ENCODE peak calls at places on chromosome 16, in eight cellular contexts. P is A549, R is GM06990, I is cardiac fibroblast, N is HL-60, D is retinal pigment epithelial cell, G is Peyer's patch, K is thoracic aorta. O is an unnamed sample.

GRCh38 chr16:54493076-54493475 is 206.5 kb upstream of the IRX3 start:
- DNase-seq in K (no peak), D (peak), G (no peak), N (no peak), I (peak), P (no peak), R (no peak), O (no peak)

GRCh38 chr16:73214825-73215481 is 167.0 kb upstream of the ZFHX3 start:
- DNase-seq in P (no peak), K (no peak), N (no peak), D (peak), G (no peak), I (peak), R (no peak), O (no peak)

GRCh38 chr16:22323173-22323997 is 26.2 kb downstream of the POLR3E start:
- DNase-seq in D (no peak), I (no peak), K (no peak), G (no peak), N (no peak), R (no peak), P (no peak), O (no peak)

GRCh38 chr16:72455743-72456659 is 284.0 kb upstream of the PMFBP1 start:
- DNase-seq in N (peak), R (no peak), G (no peak), D (no peak), I (no peak), K (no peak), P (no peak), O (no peak)

GRCh38 chr16:56262148-56262878 is 71.0 kb downstream of the GNAO1 start:
- DNase-seq in P (no peak), N (no peak), G (no peak), D (no peak), K (no peak), I (no peak), R (no peak), O (no peak)

GRCh38 chr16:89720520-89720858 is 209 bp downstream of the VPS9D1 start:
- DNase-seq in N (no peak), G (peak), D (no peak), R (no peak), K (no peak), I (no peak), P (no peak), O (no peak)

GRCh38 chr16:88402551-88402950 is 19.8 kb downstream of the ZNF469 start:
- DNase-seq in D (no peak), G (no peak), P (no peak), N (no peak), R (no peak), I (no peak), K (no peak), O (no peak)

GRCh38 chr16:17591655-17592405 is 121.1 kb upstream of the XYLT1 start:
- DNase-seq in P (no peak), I (no peak), R (no peak), D (no peak), K (no peak), G (no peak), N (no peak), O (no peak)

GRCh38 chr16:78775161-78775561 is 675.7 kb downstream of the WWOX start:
- DNase-seq in N (no peak), R (peak), D (no peak), K (no peak), G (no peak), I (no peak), P (no peak), O (peak)

GRCh38 chr16:85718153-85718477 is 29.4 kb upstream of the GINS2 start:
- DNase-seq in I (no peak), N (no peak), R (no peak), G (no peak), P (no peak), D (no peak), K (no peak), O (no peak)
- TF ChIP-seq CTCF in I (no peak), N (no peak), R (no peak), G (no peak), P (no peak), D (no peak), K (no peak), O (no peak)

GRCh38 chr16:1299868-1300203 is 9.6 kb upstream of the UBE2I start:
- DNase-seq in I (no peak), G (no peak), K (no peak), D (no peak), P (no peak), N (no peak), R (no peak), O (no peak)

GRCh38 chr16:1297413-1297773 is 12.0 kb upstream of the UBE2I start:
- DNase-seq in G (no peak), R (no peak), N (no peak), D (no peak), P (no peak), K (no peak), I (no peak), O (no peak)

GRCh38 chr16:1298406-1298805 is 11.0 kb upstream of the UBE2I start:
- DNase-seq in N (no peak), D (no peak), I (no peak), K (no peak), R (no peak), G (no peak), P (no peak), O (no peak)

GRCh38 chr16:1300664-1301476 is 8.6 kb upstream of the UBE2I start:
- DNase-seq in K (no peak), I (peak), P (peak), G (peak), D (no peak), N (peak), R (peak), O (peak)

DNA sequence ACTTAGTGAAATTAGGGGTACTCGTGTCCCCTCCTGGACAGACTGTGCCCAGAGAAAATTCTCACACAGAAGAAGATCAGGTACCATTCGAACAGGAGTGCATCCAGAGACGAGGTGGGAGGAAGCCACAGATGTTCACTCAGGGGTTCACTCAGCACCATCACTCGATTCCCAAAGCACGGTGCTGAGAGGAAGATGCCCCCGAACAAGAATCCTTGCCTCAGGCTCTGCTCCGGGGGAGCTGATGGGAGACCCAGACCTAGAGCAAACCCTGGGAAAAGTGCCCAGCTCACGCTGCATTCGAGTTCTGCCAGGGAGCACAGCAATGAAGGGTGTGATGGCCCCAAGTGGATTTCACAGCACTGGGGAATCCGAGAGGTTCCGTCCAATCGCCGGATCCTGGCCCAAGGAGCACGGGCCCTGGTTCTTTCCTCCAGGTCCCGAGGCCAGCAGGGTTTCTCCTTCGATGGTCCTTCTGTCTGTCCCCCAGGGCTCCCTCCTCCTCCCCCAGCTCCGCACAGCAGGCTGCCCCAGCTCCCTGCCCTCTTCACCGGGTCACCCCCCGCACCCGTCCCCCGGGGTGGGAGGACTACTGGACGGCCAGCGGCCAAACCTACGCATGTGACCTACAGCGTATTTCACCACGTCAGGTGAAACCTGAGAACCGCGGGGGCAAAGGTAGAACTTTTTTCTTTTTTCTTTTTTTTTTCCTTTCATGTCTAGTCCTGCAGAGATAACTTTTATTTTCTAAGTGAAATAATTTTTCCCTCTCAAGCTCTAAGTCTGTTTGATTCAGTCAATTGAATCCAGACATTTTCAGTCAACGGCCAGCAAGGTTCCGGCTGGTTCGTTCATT is 10.2 kb upstream of the UBE2I start:
- DNase-seq in P (no peak), N (no peak), R (no peak), I (no peak), G (no peak), D (no peak), K (no peak), O (no peak)
- H3K4me3 ChIP-seq in P (no peak), N (no peak), R (no peak), I (no peak), G (no peak), D (no peak), K (no peak), O (no peak)

GRCh38 chr16:67483150-67483549 is at the start of gene AGRP:
- DNase-seq in P (no peak), K (no peak), I (no peak), D (no peak), G (no peak), N (no peak), R (no peak), O (no peak)

GRCh38 chr16:67483731-67484525 is 581 bp upstream of the AGRP start:
- DNase-seq in R (no peak), D (no peak), I (no peak), P (no peak), G (no peak), K (no peak), N (no peak), O (no peak)

GRCh38 chr16:67480833-67481560 is at the start of gene ATP6V0D1:
- DNase-seq in R (peak), N (peak), I (peak), P (peak), G (peak), K (peak), D (peak), O (peak)

GRCh38 chr16:67482260-67482924 is 955 bp downstream of the AGRP start:
- DNase-seq in K (no peak), G (no peak), I (no peak), R (no peak), D (no peak), N (no peak), P (no peak), O (peak)

DNA sequence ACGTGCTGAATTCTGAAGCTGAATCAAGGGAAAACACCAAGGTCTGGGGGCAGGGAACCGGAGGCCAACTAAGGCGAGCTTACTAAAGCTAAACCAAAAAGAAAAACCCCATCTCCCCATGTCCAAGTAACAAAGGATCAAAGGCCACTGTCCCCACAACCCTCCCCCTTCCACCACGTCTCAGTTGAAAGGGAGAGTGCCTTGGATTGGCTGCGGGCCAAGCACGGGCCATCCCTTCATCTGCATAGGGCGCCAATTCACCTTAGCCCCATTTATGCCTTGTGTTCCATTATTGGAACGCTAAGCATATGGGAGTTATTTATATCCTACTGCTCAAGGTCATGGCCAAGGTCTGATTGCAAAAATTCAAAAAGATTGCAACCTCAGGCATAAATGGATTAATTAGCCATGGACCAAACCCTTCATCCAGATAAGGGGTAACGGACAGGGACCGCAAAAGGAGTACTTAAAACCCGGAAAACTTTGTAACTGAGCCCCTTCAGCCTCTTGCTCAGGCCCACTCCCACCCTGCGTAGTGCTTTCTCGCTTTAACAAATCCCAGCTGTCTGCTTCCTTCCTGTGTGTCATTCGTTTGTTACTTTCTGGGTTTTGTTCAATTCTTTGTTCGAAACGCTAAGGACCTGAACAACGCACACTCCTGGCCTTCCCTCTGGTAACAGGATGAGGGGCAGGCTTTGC is 753 bp upstream of the ATP6V0D1 start:
- DNase-seq in D (no peak), G (peak), R (no peak), I (peak), K (no peak), N (peak), P (no peak), O (peak)
- TF ChIP-seq CTCF in D (no peak), G (no peak), R (no peak), I (no peak), K (no peak), N (no peak), P (no peak), O (no peak)

GRCh38 chr16:14565688-14566025 is 64.4 kb downstream of the PARN start:
- DNase-seq in D (no peak), N (no peak), R (no peak), P (no peak), G (no peak), K (no peak), I (no peak), O (no peak)

GRCh38 chr16:14562691-14563491 is 67.2 kb downstream of the PARN start:
- DNase-seq in K (no peak), I (peak), P (peak), G (peak), N (no peak), D (peak), R (no peak), O (no peak)

GRCh38 chr16:14566599-14566998 is 63.5 kb downstream of the PARN start:
- DNase-seq in P (no peak), N (no peak), I (no peak), K (no peak), D (no peak), R (no peak), G (no peak), O (no peak)

GRCh38 chr16:14564323-14564722 is 65.7 kb downstream of the PARN start:
- DNase-seq in R (no peak), N (no peak), G (peak), I (no peak), K (no peak), D (no peak), P (no peak), O (no peak)

GRCh38 chr16:14564881-14565687 is 65.0 kb downstream of the PARN start:
- DNase-seq in N (no peak), P (no peak), D (no peak), I (peak), R (no peak), G (no peak), K (no peak), O (no peak)
- H3K4me3 ChIP-seq in N (no peak), P (peak), D (no peak), I (no peak), R (no peak), G (no peak), K (no peak), O (no peak)

GRCh38 chr16:85211247-85211910 is 99.1 kb upstream of the CIBAR2 start:
- DNase-seq in N (no peak), I (peak), P (no peak), K (no peak), R (no peak), G (no peak), D (no peak), O (no peak)
- TF ChIP-seq CTCF in N (no peak), I (no peak), P (no peak), K (no peak), R (no peak), G (no peak), D (no peak), O (no peak)

DNA sequence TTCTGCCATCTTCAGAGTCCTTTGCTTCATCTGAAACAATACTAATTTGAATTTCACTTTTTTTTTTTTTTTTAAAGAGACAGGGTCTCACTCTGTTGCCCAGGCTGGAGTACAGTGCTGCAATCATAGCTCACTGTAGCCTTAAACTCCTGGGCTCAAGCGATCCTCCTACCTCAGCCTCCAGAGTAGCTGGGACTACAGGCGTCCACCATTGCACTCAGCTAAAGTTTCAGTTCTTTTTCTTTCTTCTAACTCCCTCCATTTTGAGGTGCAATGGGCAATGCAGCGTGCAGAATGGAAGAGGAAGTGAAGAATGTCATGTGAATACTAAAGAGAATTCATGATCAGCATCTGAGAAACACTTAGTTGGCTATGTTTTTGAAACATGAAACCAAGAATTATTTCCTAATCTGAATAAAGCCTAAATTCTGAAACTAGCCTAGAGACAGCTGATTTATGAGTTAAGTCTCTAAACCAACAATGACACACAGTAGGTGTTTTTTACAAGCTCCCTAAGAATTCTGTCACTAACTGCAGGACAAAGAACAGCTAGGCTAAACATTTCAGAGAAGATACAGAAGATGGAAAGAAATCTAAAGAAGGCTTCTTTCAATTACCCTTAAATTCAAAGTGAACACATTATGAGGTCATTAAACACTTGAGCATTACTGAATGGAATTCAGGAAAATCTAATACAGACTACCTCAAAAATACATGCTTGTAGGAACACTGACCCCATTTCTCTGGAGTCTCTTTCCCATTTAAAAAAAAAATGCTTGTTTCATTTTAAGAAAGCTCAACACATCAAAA is 21.0 kb downstream of the SNN start:
- DNase-seq in K (no peak), R (peak), G (no peak), N (peak), I (no peak), D (no peak), P (no peak), O (peak)
- H3K4me3 ChIP-seq in K (no peak), R (no peak), G (no peak), N (no peak), I (no peak), D (no peak), P (no peak), O (no peak)

DNA sequence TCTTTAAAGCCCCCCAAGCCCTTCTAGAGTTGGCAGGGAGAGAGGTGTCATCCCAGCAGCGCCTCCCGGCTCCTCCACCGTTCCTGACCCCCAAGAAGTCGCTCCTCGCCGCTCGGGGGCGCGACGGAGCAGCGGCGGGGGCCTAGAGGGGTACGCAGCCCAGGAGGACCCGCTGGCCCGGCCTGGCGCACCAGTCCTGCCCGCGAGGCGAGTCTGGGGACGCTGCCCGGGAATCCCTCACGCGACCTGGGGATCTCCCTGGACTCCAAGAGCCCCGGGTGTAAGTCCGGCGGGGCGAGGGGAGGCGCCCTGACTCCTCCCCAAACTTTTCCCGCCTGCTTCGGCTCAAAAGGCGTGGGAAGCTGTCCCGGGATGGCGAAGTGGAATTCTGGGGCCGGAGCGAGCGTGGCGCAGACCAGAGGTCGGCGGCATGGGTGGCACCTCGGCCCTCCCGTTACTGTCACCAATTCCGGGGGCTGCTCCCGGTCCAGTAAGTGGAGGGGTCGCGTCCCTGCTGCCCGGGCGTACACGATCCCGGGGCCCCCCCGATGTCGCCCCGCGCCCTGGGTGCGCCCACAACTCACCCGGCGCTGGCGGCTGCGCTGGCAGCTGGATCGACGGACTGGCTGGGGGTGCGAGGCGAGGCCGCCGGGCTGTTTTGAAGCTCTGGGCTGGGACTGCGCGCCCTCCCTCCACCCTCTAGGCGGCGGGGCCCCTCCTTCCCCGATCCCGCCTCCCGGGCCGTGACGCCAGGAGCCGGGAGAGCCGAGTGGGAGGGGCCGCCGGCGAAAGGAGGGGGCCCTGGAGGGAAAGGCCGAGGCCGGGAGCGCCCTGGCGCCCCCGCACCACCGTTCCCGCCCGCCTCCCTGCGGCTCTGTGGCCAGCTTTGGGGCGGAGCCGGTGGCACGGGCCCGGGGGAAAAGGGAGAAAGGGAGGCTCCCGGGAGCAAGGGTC is at the start of gene EMP2:
- DNase-seq in I (peak), K (peak), D (no peak), R (no peak), N (no peak), P (peak), G (peak), O (peak)
- TF ChIP-seq CTCF in I (peak), K (peak), D (peak), R (no peak), N (no peak), P (peak), G (peak), O (peak)